ENCODE peak calls at places on chromosomes 12 and 14, in eight cellular contexts. Z is uterus, J is H1, V is heart left ventricle, T is A549, C is testis, M is stomach, P is body of pancreas. Q is an unnamed sample. For H3K4me1, the result is how much of the 10 kb centered on the place peaks cover.

GRCh38 chr12:67426067-67426466 is 156.9 kb downstream of the CAND1 start:
- DNase-seq in C (no peak), T (no peak), J (no peak), M (no peak), Z (no peak), V (no peak), P (peak), Q (no peak)

GRCh38 chr12:114666746-114667668 is 17.0 kb downstream of the TBX3 start:
- DNase-seq in M (no peak), P (no peak), C (no peak), T (no peak), Z (no peak), J (no peak), V (no peak), Q (no peak)

GRCh38 chr12:75208851-75209781 is 523 bp downstream of the KCNC2 start:
- DNase-seq in T (no peak), Z (no peak), J (no peak), V (peak), M (no peak), P (peak), C (peak), Q (no peak)

GRCh38 chr14:64971890-64972785 is at the start of gene RAB15:
- DNase-seq in M (peak), Z (peak), T (peak), V (peak), P (peak), C (no peak), J (no peak), Q (peak)

GRCh38 chr12:75196408-75196807 is 13.2 kb downstream of the KCNC2 start:
- DNase-seq in V (no peak), M (no peak), C (no peak), Z (no peak), T (no peak), J (no peak), P (no peak), Q (no peak)

GRCh38 chr14:104209985-104210520 is 71.7 kb downstream of the KIF26A start:
- DNase-seq in Z (no peak), M (no peak), C (no peak), P (no peak), V (no peak), J (no peak), T (no peak), Q (no peak)

GRCh38 chr12:56836800-56837663 is 73.9 kb downstream of the HSD17B6 start:
- DNase-seq in Z (no peak), M (no peak), J (no peak), V (no peak), P (peak), T (no peak), C (no peak), Q (no peak)

GRCh38 chr12:127125607-127126259 is 1141.2 kb upstream of the TMEM132C start:
- DNase-seq in T (peak), M (no peak), J (no peak), Z (no peak), V (no peak), C (no peak), P (no peak), Q (no peak)

GRCh38 chr14:53608369-53608768 is 348.3 kb downstream of the BMP4 start:
- DNase-seq in M (peak), V (no peak), J (no peak), T (peak), C (no peak), Z (no peak), P (no peak), Q (no peak)

GRCh38 chr14:71078481-71078880 is 171.2 kb downstream of the PCNX1 start:
- DNase-seq in J (no peak), M (no peak), Z (no peak), T (no peak), P (no peak), C (no peak), V (no peak), Q (no peak)

GRCh38 chr14:21241218-21241819 is 27.9 kb downstream of the HNRNPC start:
- DNase-seq in T (no peak), J (no peak), M (no peak), C (no peak), V (no peak), Z (no peak), P (no peak), Q (no peak)

GRCh38 chr14:88933203-88933602 is 108.8 kb downstream of the TTC8 start:
- DNase-seq in P (no peak), V (no peak), M (no peak), C (no peak), Z (no peak), T (no peak), J (no peak), Q (no peak)

GRCh38 chr12:122641976-122642375 is 61.2 kb downstream of the HCAR2 start:
- DNase-seq in C (no peak), T (no peak), P (no peak), M (no peak), V (no peak), Z (no peak), J (no peak), Q (no peak)

GRCh38 chr14:73785336-73785833 is 66.2 kb upstream of the PTGR2 start:
- DNase-seq in Z (peak), V (no peak), P (no peak), M (no peak), J (no peak), C (no peak), T (no peak), Q (peak)

GRCh38 chr14:61372842-61373555 is 51.6 kb downstream of the PRKCH start:
- DNase-seq in Z (no peak), M (no peak), C (no peak), J (no peak), V (no peak), T (no peak), P (no peak), Q (no peak)

GRCh38 chr12:83958997-83959396 is 953.6 kb downstream of the SLC6A15 start:
- DNase-seq in P (no peak), Z (no peak), M (no peak), T (no peak), J (no peak), C (no peak), V (no peak), Q (no peak)

GRCh38 chr14:106174206-106174605 is 647.8 kb downstream of the TMEM121 start:
- DNase-seq in P (no peak), M (peak), T (no peak), V (no peak), J (no peak), C (no peak), Z (no peak), Q (no peak)

GRCh38 chr14:34436118-34436905 is 25.7 kb downstream of the SPTSSA start:
- DNase-seq in T (no peak), M (no peak), P (no peak), J (no peak), Z (no peak), V (no peak), C (no peak), Q (no peak)

GRCh38 chr12:26172478-26172877 is 22.9 kb upstream of the SSPN start:
- DNase-seq in M (no peak), J (no peak), P (no peak), C (no peak), Z (no peak), T (no peak), V (no peak), Q (no peak)

GRCh38 chr12:50111417-50111692 is 681 bp upstream of the COX14 start:
- DNase-seq in C (no peak), P (no peak), V (no peak), J (no peak), M (no peak), T (no peak), Z (no peak), Q (no peak)

GRCh38 chr12:50110127-50110761 is 1.8 kb upstream of the COX14 start:
- DNase-seq in V (peak), C (no peak), M (peak), Z (peak), T (no peak), J (no peak), P (peak), Q (peak)

GRCh38 chr12:50110762-50111416 is 1.1 kb upstream of the COX14 start:
- DNase-seq in M (peak), V (peak), J (no peak), Z (peak), P (peak), T (no peak), C (peak), Q (peak)

GRCh38 chr12:50111693-50112455 is at the start of gene COX14:
- DNase-seq in C (peak), M (peak), P (peak), T (peak), Z (peak), J (peak), V (peak), Q (peak)

GRCh38 chr12:50112456-50113218 is 601 bp downstream of the COX14 start:
- DNase-seq in V (no peak), J (peak), T (peak), Z (no peak), P (no peak), C (peak), M (peak), Q (no peak)
- H3K4me1 ChIP-seq in V (half or more), J (under half), T (under half), Z (under half), P (half or more), C (under half), M (under half), Q (under half)

DNA sequence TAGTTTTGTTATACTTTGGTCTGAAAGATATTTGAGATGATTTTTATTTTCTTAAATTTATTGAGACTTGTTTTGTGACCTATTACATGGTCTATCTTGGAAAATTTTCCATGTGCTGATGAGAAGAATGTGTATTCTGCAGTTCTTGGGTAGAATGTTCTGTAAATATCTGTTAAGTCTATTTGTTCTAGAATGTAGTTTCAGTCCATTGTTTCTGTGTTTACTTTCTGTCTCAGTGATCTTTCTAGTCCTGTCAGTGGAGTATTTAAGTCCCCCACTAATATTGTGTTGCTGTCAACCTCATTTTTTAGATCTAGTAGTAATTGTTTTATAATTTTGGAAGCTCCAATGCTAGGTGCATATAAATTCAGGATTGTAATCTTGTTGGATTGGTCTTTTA is 30.4 kb upstream of the SCAF11 start:
- DNase-seq in C (no peak), J (no peak), Z (no peak), P (no peak), T (no peak), M (no peak), V (no peak), Q (no peak)
- H3K4me3 ChIP-seq in C (no peak), J (no peak), Z (no peak), P (no peak), T (no peak), M (no peak), V (no peak), Q (no peak)

GRCh38 chr12:43840338-43840737 is 4.5 kb downstream of the TMEM117 start:
- DNase-seq in C (no peak), J (no peak), P (no peak), T (no peak), V (no peak), M (no peak), Z (no peak), Q (no peak)

GRCh38 chr12:43835264-43835655 is 621 bp upstream of the TMEM117 start:
- DNase-seq in J (no peak), P (no peak), Z (no peak), V (no peak), T (no peak), C (peak), M (no peak), Q (no peak)

GRCh38 chr12:43836455-43836989 is 641 bp downstream of the TMEM117 start:
- DNase-seq in M (no peak), T (peak), Z (no peak), J (no peak), P (peak), C (no peak), V (no peak), Q (no peak)

GRCh38 chr12:43832506-43833168 is 3.2 kb upstream of the TMEM117 start:
- DNase-seq in J (no peak), Z (no peak), T (no peak), P (no peak), V (no peak), C (no peak), M (no peak), Q (no peak)

DNA sequence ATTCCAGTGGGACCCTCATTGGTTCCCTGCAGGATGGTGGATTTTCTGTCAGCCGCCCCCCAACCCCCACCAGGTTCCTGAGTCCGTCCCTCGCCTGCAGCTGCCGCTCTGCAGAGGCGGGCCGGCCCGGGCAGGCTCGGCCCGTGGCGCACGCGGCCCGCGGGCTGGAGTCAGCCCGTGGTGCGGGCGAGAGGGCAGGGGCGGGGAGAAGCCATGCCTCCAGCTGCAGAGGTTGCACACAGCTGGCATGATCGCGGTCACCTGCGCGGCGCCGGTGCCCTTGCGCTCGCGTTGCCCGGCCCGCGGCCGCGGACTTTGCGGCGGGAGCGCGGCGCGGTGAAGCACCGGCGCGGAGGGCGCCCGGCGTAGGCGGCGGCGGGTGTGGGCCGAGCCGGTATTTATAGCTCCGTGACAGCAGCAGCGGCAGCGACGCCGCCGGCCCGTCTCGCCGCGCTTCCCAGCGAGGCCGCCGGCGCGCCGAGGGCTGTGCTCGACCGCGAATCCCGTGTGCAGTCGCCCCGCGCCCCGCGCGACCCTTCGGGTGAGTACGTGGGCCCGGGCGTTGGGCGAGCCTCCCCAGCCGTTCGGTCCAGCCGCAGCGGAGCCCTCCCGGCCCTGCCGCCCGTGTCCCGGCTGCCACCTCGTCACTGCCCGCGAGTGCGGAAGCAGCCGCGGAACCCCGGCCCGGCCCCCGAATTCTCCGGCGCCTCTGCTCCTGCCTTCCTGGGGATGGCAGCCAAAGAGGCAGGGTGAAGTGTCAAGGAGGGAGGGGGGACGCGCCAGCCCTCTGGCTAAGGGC is at the start of gene TMEM117:
- DNase-seq in P (peak), Z (peak), M (peak), T (peak), V (peak), J (no peak), C (peak), Q (peak)
- TF ChIP-seq POLR2A in P (peak), Z (no peak), M (no peak), T (peak), V (peak), J (no peak), C (no peak), Q (peak)

GRCh38 chr12:46222642-46223041 is 46.2 kb downstream of the SLC38A1 start:
- DNase-seq in V (no peak), T (no peak), P (no peak), C (no peak), J (no peak), Z (no peak), M (no peak), Q (no peak)

GRCh38 chr12:46221255-46222128 is 47.4 kb downstream of the SLC38A1 start:
- DNase-seq in Z (no peak), J (no peak), C (no peak), V (no peak), T (no peak), M (no peak), P (no peak), Q (no peak)

GRCh38 chr12:46224401-46224800 is 44.4 kb downstream of the SLC38A1 start:
- DNase-seq in V (peak), P (peak), Z (peak), C (no peak), T (no peak), M (no peak), J (no peak), Q (no peak)

GRCh38 chr12:46219892-46220655 is 48.8 kb downstream of the SLC38A1 start:
- DNase-seq in J (no peak), Z (no peak), M (no peak), C (no peak), V (no peak), T (no peak), P (no peak), Q (no peak)

DNA sequence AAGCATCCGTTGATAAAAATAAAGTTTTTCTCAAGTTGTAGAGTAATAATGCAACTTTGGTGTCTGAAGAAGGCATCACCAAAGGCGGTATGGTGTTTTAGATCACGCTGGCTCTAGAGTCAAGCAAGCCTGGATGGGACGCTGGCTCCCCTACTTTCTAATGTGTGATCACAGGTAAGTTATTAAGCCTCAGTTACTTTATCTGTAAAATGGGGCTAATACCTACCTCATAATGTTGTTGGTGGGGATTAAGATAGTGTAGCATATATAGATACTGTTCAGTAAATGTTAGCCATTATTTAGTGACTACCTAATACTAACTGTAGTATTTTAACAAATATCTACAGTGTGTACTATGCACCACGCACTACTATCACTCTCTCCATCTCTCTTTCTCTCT is 45.8 kb downstream of the SLC38A1 start:
- DNase-seq in T (no peak), P (no peak), Z (no peak), C (no peak), M (no peak), J (no peak), V (no peak), Q (no peak)
- H3K4me1 ChIP-seq in T (under half), P (under half), Z (under half), C (under half), M (under half), J (under half), V (half or more), Q (under half)

GRCh38 chr14:22492601-22493000 is 96.4 kb downstream of the DAD1 start:
- DNase-seq in P (no peak), V (no peak), J (no peak), T (no peak), C (peak), M (no peak), Z (no peak), Q (no peak)
- H3K4me3 ChIP-seq in P (no peak), V (no peak), J (no peak), T (no peak), C (no peak), M (no peak), Z (no peak), Q (no peak)

DNA sequence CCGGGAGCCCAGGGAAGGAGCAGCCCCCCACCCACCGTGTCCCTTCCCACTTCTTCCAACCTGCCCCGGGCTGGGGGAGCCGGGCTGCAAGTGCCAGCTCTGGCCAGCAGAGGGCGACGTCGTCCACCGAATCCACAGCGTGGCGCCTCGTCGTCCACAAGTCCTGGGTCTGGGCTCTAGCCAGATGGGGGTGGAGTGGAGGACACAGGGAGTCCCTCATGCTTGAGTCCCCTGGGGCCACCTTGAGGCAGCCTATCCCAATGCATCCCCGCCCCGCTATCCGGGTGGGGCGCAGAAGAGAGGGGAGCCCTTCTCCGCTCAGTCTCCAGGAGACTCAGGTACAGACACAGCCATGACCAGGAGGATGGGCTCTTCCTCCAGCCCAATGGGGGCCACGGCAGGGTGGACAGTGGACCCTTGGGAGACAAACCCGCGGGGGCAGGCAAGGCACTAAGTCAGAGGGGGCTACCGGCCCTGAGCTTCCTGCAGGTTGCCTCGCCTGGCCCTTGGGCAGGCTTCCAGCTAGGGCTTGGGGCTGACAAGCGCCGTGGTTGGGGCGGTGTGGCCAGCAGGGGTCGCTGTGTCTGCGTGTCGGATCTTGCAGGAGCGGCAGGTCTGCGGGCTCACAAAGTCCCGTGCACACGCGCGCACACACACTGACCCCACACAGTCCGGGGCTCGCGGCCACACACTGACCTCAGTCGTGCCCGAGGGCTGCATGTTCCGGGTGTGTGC is 5.5 kb downstream of the AQP5 start:
- DNase-seq in P (peak), C (peak), Z (peak), T (peak), V (peak), J (peak), M (peak), Q (peak)
- TF ChIP-seq POLR2A in P (no peak), C (no peak), Z (no peak), T (no peak), V (no peak), J (no peak), M (no peak), Q (no peak)

GRCh38 chr12:52385226-52385702 is at the start of gene KRT84:
- DNase-seq in M (no peak), Z (no peak), C (no peak), J (no peak), V (no peak), T (no peak), P (no peak), Q (no peak)

GRCh38 chr12:52389313-52390207 is 4.1 kb upstream of the KRT84 start:
- DNase-seq in J (no peak), C (no peak), M (no peak), P (no peak), V (no peak), Z (no peak), T (no peak), Q (no peak)

GRCh38 chr12:52390739-52391617 is 5.5 kb upstream of the KRT84 start:
- DNase-seq in Z (no peak), J (no peak), V (no peak), T (peak), M (no peak), C (peak), P (no peak), Q (no peak)

GRCh38 chr12:52391618-52392002 is 6.2 kb upstream of the KRT84 start:
- DNase-seq in M (peak), Z (peak), P (peak), T (no peak), J (no peak), C (peak), V (peak), Q (no peak)

DNA sequence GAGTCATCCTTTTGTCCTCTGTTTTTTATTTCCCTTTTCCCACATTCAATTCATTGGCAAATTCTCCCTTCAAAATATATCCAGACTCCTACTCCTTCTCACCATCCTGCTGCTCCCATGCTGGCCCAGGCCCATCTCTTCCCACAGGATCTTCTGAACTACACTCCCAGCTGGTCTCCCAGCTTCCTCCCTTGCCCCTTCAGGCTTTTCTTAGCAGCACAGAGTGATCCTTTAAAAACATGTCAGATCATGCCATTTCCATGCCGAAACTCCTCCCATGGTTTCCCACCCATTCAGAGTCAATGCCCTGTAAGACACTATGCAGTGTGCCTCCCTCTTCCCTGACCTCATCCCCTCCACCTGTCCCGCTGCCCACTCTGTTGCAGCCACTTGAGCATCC is 2.4 kb upstream of the KRT84 start:
- DNase-seq in T (no peak), V (no peak), C (no peak), Z (no peak), J (no peak), P (no peak), M (no peak), Q (no peak)
- H3K4me1 ChIP-seq in T (under half), V (under half), C (under half), Z (under half), J (under half), P (under half), M (under half), Q (under half)

GRCh38 chr12:25058012-25058411 is 109.1 kb upstream of the BCAT1 start:
- DNase-seq in Z (no peak), M (no peak), C (no peak), J (no peak), T (no peak), V (no peak), P (no peak), Q (no peak)
- H3K4me3 ChIP-seq in Z (no peak), M (no peak), C (no peak), J (no peak), T (no peak), V (no peak), P (no peak), Q (no peak)